ENCODE peak calls at places on chromosomes 7 and 10, in four cellular contexts. O, U, P and Q are unnamed samples.

GRCh38 chr10:22365233-22365632 is 19.9 kb downstream of the SPAG6 start:
- DNase-seq in O (no peak), U (no peak), P (no peak), Q (no peak)

GRCh38 chr10:14330390-14331071 is at the start of gene FRMD4A:
- DNase-seq in O (no peak), U (no peak), P (no peak), Q (no peak)

GRCh38 chr10:1202343-1202742 is 146.2 kb downstream of the WDR37 start:
- DNase-seq in O (no peak), U (no peak), P (no peak), Q (no peak)

GRCh38 chr7:28718523-28718922 is 239.6 kb downstream of the TRIL start:
- DNase-seq in O (no peak), U (no peak), P (no peak), Q (no peak)

GRCh38 chr10:80278480-80278879 is 11.0 kb downstream of the MAT1A start:
- DNase-seq in O (no peak), U (no peak), P (no peak), Q (no peak)

GRCh38 chr7:36875794-36876193 is 151.5 kb upstream of the AOAH start:
- DNase-seq in O (no peak), U (no peak), P (no peak), Q (no peak)

GRCh38 chr7:32290015-32290414 is 200.2 kb downstream of the LSM5 start:
- DNase-seq in O (no peak), U (no peak), P (no peak), Q (no peak)

GRCh38 chr7:13945670-13946069 is 43.8 kb downstream of the ETV1 start:
- DNase-seq in O (no peak), U (no peak), P (no peak), Q (no peak)

GRCh38 chr7:128203047-128203491 is 38.0 kb upstream of the LEP start:
- DNase-seq in O (no peak), U (no peak), P (no peak), Q (no peak)

GRCh38 chr10:11755512-11756247 is 13.5 kb downstream of the ECHDC3 start:
- DNase-seq in O (no peak), U (no peak), P (no peak), Q (no peak)

GRCh38 chr7:100892364-100893317 is 3.0 kb downstream of the ACHE start:
- DNase-seq in O (no peak), U (no peak), P (no peak), Q (peak; percentile 5)

GRCh38 chr10:89309646-89310045 is 7.8 kb downstream of the IFIT2 start:
- DNase-seq in O (no peak), U (no peak), P (no peak), Q (no peak)

GRCh38 chr10:104622598-104623209 is 18.4 kb upstream of the SORCS3 start:
- DNase-seq in O (no peak), U (no peak), P (peak; percentile 55), Q (no peak)

DNA sequence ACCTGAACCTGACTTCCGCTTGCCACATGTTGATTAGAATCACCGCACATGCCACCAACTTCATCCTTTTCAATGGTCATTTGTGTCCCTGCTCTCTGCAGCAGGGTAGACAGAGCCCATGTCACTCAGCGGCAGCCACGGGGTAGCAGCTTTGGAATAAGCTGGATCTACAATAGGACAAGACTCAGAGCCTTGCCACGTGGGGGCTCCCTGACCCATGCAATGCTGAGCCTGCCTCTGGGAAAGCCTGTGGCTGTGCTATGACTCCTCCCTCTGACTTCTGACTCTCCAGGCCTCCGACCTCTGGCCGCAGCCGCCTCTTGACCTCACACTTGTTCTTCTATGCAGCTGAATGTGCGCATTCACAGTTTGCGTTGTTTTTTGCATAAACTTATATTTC is 197.8 kb upstream of the MKI67 start:
- DNase-seq in O (no peak), U (no peak), P (no peak), Q (no peak)
- TF ChIP-seq CTCF in O (no peak), U (no peak), P (peak; percentile 8), Q (no peak)

DNA sequence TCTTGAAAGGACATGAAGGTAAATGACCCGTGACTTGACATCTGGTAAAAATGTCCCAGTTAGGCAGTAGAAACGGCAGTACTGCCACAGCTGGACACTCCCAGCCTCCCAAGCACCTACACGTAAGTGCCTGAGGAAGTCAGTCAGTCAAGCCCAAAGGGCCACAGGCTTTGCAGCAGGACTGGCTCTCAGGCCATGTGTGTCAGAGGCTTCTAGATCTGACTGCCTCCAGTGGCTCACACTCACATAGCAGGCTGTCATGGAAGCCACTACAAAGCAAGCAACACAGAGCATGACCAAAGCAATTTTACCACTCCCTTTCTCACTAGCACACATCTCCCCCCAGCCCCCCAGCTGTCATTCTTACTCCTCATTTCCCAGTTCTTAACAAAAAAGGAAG is 17.8 kb upstream of the CCNJ start:
- DNase-seq in O (no peak), U (no peak), P (peak; percentile 34), Q (peak; percentile 32)
- TF ChIP-seq CTCF in O (peak; percentile 25), U (peak; percentile 7), P (no peak), Q (peak; percentile 27)

GRCh38 chr7:102433319-102434038 is at the start of gene ORAI2:
- DNase-seq in O (no peak), U (peak; percentile 91), P (no peak), Q (peak; percentile 94)
- TF ChIP-seq CTCF in O (no peak), U (no peak), P (no peak), Q (no peak)

GRCh38 chr7:144835668-144836544 is at the start of gene TPK1:
- DNase-seq in O (peak; percentile 46), U (peak; percentile 96), P (peak; percentile 89), Q (peak; percentile 93)
- TF ChIP-seq CTCF in O (no peak), U (no peak), P (no peak), Q (no peak)

GRCh38 chr10:26334232-26334931 is 103.8 kb upstream of the APBB1IP start:
- DNase-seq in O (no peak), U (no peak), P (no peak), Q (no peak)

GRCh38 chr10:26334932-26335573 is 103.1 kb upstream of the APBB1IP start:
- DNase-seq in O (no peak), U (peak; percentile 64), P (peak; percentile 66), Q (peak; percentile 68)

GRCh38 chr10:26331376-26331775 is 106.8 kb upstream of the APBB1IP start:
- DNase-seq in O (no peak), U (no peak), P (no peak), Q (no peak)

GRCh38 chr10:26336979-26337378 is 101.2 kb upstream of the APBB1IP start:
- DNase-seq in O (no peak), U (no peak), P (no peak), Q (no peak)

DNA sequence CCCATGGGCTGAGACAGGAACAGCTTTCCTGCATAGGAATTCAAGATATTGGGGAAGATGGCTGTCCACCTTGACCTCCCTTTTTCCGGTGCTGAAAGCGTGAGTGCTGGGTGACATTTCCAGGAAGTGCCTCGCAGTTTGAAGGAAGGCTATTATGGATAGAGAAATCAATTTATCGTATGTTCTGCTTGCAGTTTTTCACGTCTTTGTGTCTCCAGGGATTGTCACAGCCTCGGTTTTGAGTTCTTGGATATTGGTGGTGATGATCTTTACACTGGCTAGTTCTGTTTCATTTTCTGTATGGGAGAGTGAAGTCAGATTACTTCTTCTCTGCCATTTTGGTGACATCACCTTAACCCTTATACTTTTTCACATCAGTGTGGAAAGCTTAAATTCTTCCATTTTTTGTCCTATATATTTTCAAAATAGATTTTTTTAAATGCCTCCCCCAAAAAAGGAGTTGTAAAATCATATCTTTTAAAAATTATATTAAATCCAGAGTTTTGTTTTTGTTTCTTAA is 102.5 kb upstream of the APBB1IP start:
- DNase-seq in O (no peak), U (peak; percentile 54), P (no peak), Q (peak; percentile 47)
- TF ChIP-seq CTCF in O (no peak), U (no peak), P (no peak), Q (no peak)

GRCh38 chr7:135169141-135169935 is 1.2 kb downstream of the CYREN start:
- DNase-seq in O (no peak), U (peak; percentile 80), P (peak; percentile 68), Q (peak; percentile 80)
- TF ChIP-seq CTCF in O (peak; percentile 40), U (peak; percentile 73), P (peak; percentile 69), Q (peak; percentile 67)

GRCh38 chr10:69801434-69802315 is at the start of gene COL13A1:
- DNase-seq in O (no peak), U (no peak), P (peak; percentile 71), Q (no peak)

GRCh38 chr10:69800665-69801064 is 1.0 kb upstream of the COL13A1 start:
- DNase-seq in O (no peak), U (no peak), P (no peak), Q (no peak)

GRCh38 chr10:69803809-69804208 is 2.1 kb downstream of the COL13A1 start:
- DNase-seq in O (no peak), U (no peak), P (no peak), Q (no peak)

GRCh38 chr10:69801094-69801433 is 642 bp upstream of the COL13A1 start:
- DNase-seq in O (no peak), U (peak; percentile 61), P (peak; percentile 60), Q (peak; percentile 75)

DNA sequence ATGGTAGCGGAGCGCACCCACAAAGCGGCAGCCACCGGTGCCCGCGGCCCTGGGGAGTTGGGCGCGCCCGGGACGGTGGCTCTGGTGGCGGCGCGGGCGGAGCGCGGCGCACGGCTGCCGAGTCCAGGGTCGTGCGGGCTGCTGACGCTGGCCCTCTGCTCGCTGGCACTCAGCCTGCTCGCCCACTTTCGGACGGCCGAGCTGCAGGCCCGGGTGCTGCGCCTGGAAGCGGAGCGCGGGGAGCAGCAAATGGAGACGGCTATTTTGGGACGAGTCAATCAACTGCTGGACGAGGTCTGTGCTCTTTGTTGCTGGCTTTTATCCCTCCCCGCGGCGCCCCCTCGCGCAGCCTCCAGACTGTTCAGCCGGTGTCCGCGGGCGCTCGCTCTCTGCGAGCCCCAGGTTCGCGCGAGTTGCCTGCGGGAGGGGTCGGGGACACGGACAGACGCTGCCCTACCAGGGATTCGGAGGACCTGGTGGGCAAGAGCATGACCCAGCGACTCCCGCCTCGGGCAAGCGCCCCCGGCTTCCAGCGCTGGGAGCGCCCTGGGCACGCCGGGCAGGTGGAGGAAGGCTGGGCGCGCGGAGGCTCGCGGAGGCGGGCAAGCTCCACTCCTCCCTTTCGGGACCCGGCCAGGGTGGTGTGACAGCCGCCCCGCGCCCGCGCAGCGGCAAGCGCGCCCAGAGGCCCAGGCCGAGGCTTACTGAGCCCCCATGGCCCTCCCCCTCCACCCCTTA is 887 bp downstream of the COL13A1 start:
- DNase-seq in O (no peak), U (no peak), P (no peak), Q (peak; percentile 41)
- TF ChIP-seq CTCF in O (peak; percentile 39), U (no peak), P (no peak), Q (no peak)

DNA sequence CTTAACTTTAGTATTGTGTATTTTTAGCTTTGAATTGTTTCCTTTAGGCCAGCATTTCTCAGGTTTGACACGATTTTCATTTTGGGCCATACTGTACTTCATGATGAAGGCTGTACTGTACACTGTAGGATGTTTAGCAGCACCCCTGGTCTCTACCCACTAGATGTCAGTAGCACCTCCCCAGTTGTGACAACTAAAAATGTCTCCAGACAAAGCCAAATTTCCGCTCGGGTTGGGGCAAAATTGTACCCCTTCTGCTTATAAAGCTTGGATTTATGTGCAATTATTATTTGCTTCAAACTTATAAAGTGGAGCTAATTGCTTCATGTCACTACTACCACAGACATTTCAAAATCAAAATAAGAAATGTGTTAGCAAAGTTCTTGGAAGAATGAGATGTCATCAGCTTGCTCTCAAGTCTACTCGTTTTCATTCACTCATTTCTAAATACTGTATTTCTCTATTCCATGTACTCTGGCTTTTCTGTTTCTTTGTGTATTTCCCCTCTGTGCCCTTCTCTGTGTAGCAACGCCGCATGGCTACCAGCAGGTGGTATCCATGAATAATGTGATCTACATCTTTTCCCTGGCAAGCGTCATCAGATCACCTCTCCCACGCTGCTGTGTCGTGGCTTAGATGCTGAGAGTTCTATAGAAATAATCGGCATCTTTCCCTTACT is 47.7 kb upstream of the CALCR start:
- DNase-seq in O (no peak), U (no peak), P (peak; percentile 38), Q (no peak)
- TF ChIP-seq CTCF in O (peak; percentile 37), U (no peak), P (peak; percentile 30), Q (no peak)